ENCODE peak calls at places on chromosomes 4 and X, in five cellular contexts. H is ascending aorta, O is body of pancreas, V is osteoblast, S is esophagus muscularis mucosa. Z is an unnamed sample.

GRCh38 chrX:40852573-40852972 is 117.2 kb upstream of the MED14 start:
- DNase-seq in V (no peak), S (no peak), H (no peak), O (no peak), Z (no peak)

GRCh38 chr4:176949022-176949421 is 156.3 kb upstream of the VEGFC start:
- DNase-seq in H (no peak), S (no peak), O (peak; percentile 11), V (no peak), Z (no peak)

GRCh38 chr4:53734584-53735363 is 143.5 kb upstream of the LNX1 start:
- DNase-seq in O (no peak), H (no peak), S (no peak), V (peak; percentile 5), Z (no peak)

GRCh38 chrX:99266255-99266654 is 1143.8 kb downstream of the PCDH19 start:
- DNase-seq in V (no peak), S (no peak), H (no peak), O (no peak), Z (no peak)

GRCh38 chrX:10447577-10448214 is 172.7 kb downstream of the MID1 start:
- DNase-seq in H (no peak), V (no peak), S (no peak), O (peak; percentile 15), Z (no peak)

GRCh38 chr4:147787204-147787603 is 55.3 kb downstream of the ARHGAP10 start:
- DNase-seq in S (no peak), O (no peak), H (no peak), V (no peak), Z (no peak)

GRCh38 chrX:71251456-71251973 is 2.4 kb downstream of the ZMYM3 start:
- DNase-seq in H (no peak), S (no peak), O (no peak), V (peak; percentile 21), Z (no peak)

GRCh38 chr4:25756503-25756902 is 100.9 kb downstream of the SLC34A2 start:
- DNase-seq in V (no peak), O (no peak), S (no peak), H (no peak), Z (no peak)

GRCh38 chrX:84155938-84156337 is 32.1 kb downstream of the RPS6KA6 start:
- DNase-seq in S (no peak), H (no peak), V (no peak), O (no peak), Z (no peak)

GRCh38 chrX:147853701-147854100 is 58.0 kb upstream of the FMR1 start:
- DNase-seq in O (no peak), V (no peak), S (no peak), H (no peak), Z (no peak)

GRCh38 chr4:174265917-174266316 is 17.6 kb downstream of the FBXO8 start:
- DNase-seq in O (no peak), H (no peak), S (no peak), V (peak; percentile 13), Z (no peak)

GRCh38 chrX:132986556-132986955 is 28.1 kb upstream of the HS6ST2 start:
- DNase-seq in V (no peak), O (no peak), S (no peak), H (no peak), Z (no peak)

GRCh38 chr4:94871644-94872305 is 114.0 kb downstream of the BMPR1B start:
- DNase-seq in H (no peak), V (peak; percentile 46), S (no peak), O (no peak), Z (no peak)

GRCh38 chr4:112704991-112705845 is 68.3 kb downstream of the LARP7 start:
- DNase-seq in O (peak; percentile 42), V (peak; percentile 92), S (peak; percentile 87), H (no peak), Z (no peak)

GRCh38 chr4:86894465-86894864 is 2.2 kb upstream of the C4orf36 start:
- DNase-seq in V (no peak), H (no peak), O (no peak), S (no peak), Z (no peak)

GRCh38 chr4:112968456-112969159 is 80.8 kb upstream of the ANK2 start:
- DNase-seq in V (peak; percentile 89), O (no peak), H (no peak), S (no peak), Z (no peak)

GRCh38 chr4:27702710-27703431 is 842.2 kb downstream of the STIM2 start:
- DNase-seq in S (no peak), O (no peak), H (no peak), V (no peak), Z (no peak)

GRCh38 chr4:20395160-20395773 is 143.6 kb downstream of the SLIT2 start:
- DNase-seq in H (no peak), S (no peak), V (no peak), O (peak; percentile 24), Z (no peak)

GRCh38 chr4:143377635-143378099 is 41.0 kb downstream of the GAB1 start:
- DNase-seq in H (no peak), S (no peak), O (no peak), V (no peak), Z (no peak)

GRCh38 chr4:107801766-107802211 is 22.9 kb upstream of the SGMS2 start:
- DNase-seq in O (no peak), H (no peak), S (no peak), V (peak; percentile 74), Z (no peak)

GRCh38 chr4:92814677-92815076 is 510.9 kb downstream of the GRID2 start:
- DNase-seq in S (no peak), V (no peak), H (no peak), O (no peak), Z (no peak)

GRCh38 chrX:47143894-47144625 is 442 bp downstream of the NDUFB11 start:
- DNase-seq in V (peak; percentile 88), S (no peak), H (no peak), O (peak; percentile 46), Z (no peak)

GRCh38 chr4:20248155-20248558 is 3.5 kb upstream of the SLIT2 start:
- DNase-seq in O (no peak), H (no peak), V (peak; percentile 82), S (no peak), Z (peak; percentile 31)

GRCh38 chrX:150449313-150449712 is 86.2 kb downstream of the MAMLD1 start:
- DNase-seq in O (no peak), H (no peak), S (no peak), V (no peak), Z (no peak)

GRCh38 chrX:65723706-65724105 is 56.3 kb downstream of the MSN start:
- DNase-seq in O (no peak), H (no peak), S (no peak), V (no peak), Z (no peak)

GRCh38 chrX:97039363-97040029 is 155.8 kb downstream of the RPA4 start:
- DNase-seq in O (peak; percentile 58), V (peak; percentile 55), H (no peak), S (no peak), Z (peak; percentile 26)

GRCh38 chr4:103092245-103092644 is 7.4 kb downstream of the BDH2 start:
- DNase-seq in V (no peak), S (no peak), O (no peak), H (no peak), Z (no peak)

GRCh38 chr4:109025471-109026076 is 262.7 kb upstream of the ETNPPL start:
- DNase-seq in O (no peak), S (no peak), V (no peak), H (no peak), Z (no peak)

GRCh38 chr4:184097240-184097619 is 120.4 kb downstream of the ENPP6 start:
- DNase-seq in V (no peak), H (no peak), O (no peak), S (no peak), Z (no peak)
- H3K4me3 ChIP-seq in V (peak overlapping the region; percentile 27), H (peak overlapping the region; percentile 37), O (no peak overlapping the region), S (peak overlapping the region; percentile 39), Z (no peak overlapping the region)

GRCh38 chrX:32673193-32673592 is 538.2 kb downstream of the DMD start:
- DNase-seq in H (no peak), O (no peak), S (no peak), V (no peak), Z (no peak)
- TF ChIP-seq CTCF in H (no peak), O (peak; percentile 23), S (no peak), V (no peak), Z (peak; percentile 18)

GRCh38 chrX:73851014-73852009 is 288.3 kb downstream of the CHIC1 start:
- DNase-seq in V (peak; percentile 92), O (peak; percentile 90), H (peak; percentile 91), S (no peak), Z (no peak)
- H3K4me3 ChIP-seq in V (peak overlapping the region; percentile 92), O (peak overlapping the region; percentile 35), H (peak overlapping the region; percentile 48), S (peak overlapping the region; percentile 63), Z (no peak overlapping the region)

DNA sequence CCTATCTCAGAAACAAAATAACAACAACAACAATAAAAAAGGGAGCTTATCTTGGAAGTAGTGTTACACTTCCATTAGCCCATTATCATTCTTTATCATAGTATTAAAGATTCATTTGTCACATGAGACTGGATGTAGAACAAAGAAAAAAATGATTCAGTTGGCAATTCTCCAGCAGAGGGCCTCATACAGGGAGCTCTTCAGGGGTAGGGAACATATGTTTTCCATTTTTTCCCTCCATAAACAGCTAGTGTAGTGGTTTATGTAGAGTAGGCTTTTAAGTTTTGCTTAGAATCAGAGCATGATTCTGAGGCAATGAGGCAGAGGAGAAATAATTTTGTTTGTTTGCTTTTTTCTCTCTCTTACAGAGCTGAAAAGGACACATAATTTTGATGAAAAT is 5.8 kb downstream of the CPE start:
- DNase-seq in V (no peak), O (no peak), S (no peak), H (no peak), Z (no peak)
- TF ChIP-seq CTCF in V (no peak), O (no peak), S (no peak), H (no peak), Z (no peak)

GRCh38 chr4:70676554-70677090 is 10.3 kb upstream of the JCHAIN start:
- DNase-seq in S (no peak), V (no peak), H (no peak), O (no peak), Z (no peak)
- H3K4me3 ChIP-seq in S (no peak overlapping the region), V (no peak overlapping the region), H (no peak overlapping the region), O (no peak overlapping the region), Z (no peak overlapping the region)

DNA sequence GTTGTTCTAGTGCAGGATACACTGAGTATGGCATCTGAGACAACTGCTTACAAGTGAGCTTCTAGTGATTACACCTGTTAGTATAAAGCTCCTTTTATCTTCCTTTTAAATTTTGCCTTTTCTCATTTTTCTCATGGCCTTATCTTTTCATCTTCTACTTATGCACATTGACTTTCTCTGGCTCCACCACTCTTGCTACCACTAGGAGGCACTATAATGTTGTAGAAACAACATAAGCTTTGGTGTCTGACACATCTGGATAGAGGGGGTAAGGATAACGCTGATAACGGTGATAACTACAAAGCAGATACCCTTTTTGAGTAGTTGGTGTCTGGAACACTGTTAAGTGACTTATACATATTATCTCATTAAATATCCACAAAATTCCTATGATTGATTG is 187.4 kb upstream of the TEX13C start:
- DNase-seq in O (no peak), H (no peak), S (no peak), V (no peak), Z (no peak)
- TF ChIP-seq CTCF in O (peak; percentile 8), H (no peak), S (peak; percentile 22), V (no peak), Z (peak; percentile 63)

GRCh38 chrX:108516184-108516583 is 76.5 kb downstream of the COL4A5 start:
- DNase-seq in V (no peak), S (no peak), H (no peak), O (no peak), Z (no peak)
- H3K4me3 ChIP-seq in V (no peak overlapping the region), S (no peak overlapping the region), H (no peak overlapping the region), O (no peak overlapping the region), Z (no peak overlapping the region)